ENCODE peak calls at places on chromosome 11, in seven cellular contexts. A, Y, F, M, T, I and C are unnamed samples.

GRCh38 chr11:19242184-19242932 is 1.6 kb upstream of the E2F8 start:
- DNase-seq in M (no peak), F (no peak), T (no peak), Y (no peak), I (no peak), A (no peak), C (no peak)

GRCh38 chr11:117861151-117862018 is 15.1 kb downstream of the FXYD6 start:
- DNase-seq in M (no peak), A (no peak), T (no peak), F (no peak), I (no peak), Y (no peak), C (no peak)

GRCh38 chr11:100930185-100930778 is 199.3 kb downstream of the PGR start:
- DNase-seq in I (no peak), A (peak), M (no peak), T (peak), Y (no peak), F (no peak), C (peak)

GRCh38 chr11:299081-299891 is at the start of gene IFITM5:
- DNase-seq in F (no peak), M (no peak), T (no peak), I (peak), A (no peak), Y (no peak), C (no peak)

GRCh38 chr11:8533332-8533731 is 60.7 kb downstream of the STK33 start:
- DNase-seq in A (no peak), F (no peak), M (no peak), T (no peak), Y (no peak), I (no peak), C (peak)

GRCh38 chr11:122343247-122343646 is 227.2 kb upstream of the BLID start:
- DNase-seq in M (no peak), F (peak), A (peak), Y (no peak), I (no peak), T (no peak), C (no peak)

GRCh38 chr11:113974741-113975470 is at the start of gene HTR3A:
- DNase-seq in T (no peak), I (peak), M (no peak), A (peak), Y (peak), F (no peak), C (no peak)

GRCh38 chr11:33672273-33672672 is 28.4 kb downstream of the C11orf91 start:
- DNase-seq in F (no peak), T (no peak), A (no peak), M (no peak), I (no peak), Y (no peak), C (no peak)

GRCh38 chr11:107702109-107702660 is 9.7 kb downstream of the SLN start:
- DNase-seq in Y (no peak), T (no peak), M (no peak), F (no peak), A (no peak), I (no peak), C (no peak)

GRCh38 chr11:44343778-44344424 is 34.0 kb upstream of the ALX4 start:
- DNase-seq in I (no peak), Y (no peak), A (no peak), M (no peak), F (no peak), T (no peak), C (no peak)

GRCh38 chr11:80441821-80442220 is 1001.0 kb upstream of the TENM4 start:
- DNase-seq in T (no peak), M (no peak), Y (no peak), A (no peak), I (no peak), F (no peak), C (no peak)

GRCh38 chr11:8338138-8338537 is 74.5 kb upstream of the LMO1 start:
- DNase-seq in F (no peak), Y (peak), A (peak), T (no peak), I (no peak), M (no peak), C (peak)

GRCh38 chr11:57777969-57778317 is 16.3 kb downstream of the CTNND1 start:
- DNase-seq in A (no peak), T (no peak), Y (no peak), I (no peak), F (no peak), M (no peak), C (no peak)

GRCh38 chr11:2109541-2110019 is 29.6 kb downstream of the IGF2 start:
- DNase-seq in M (no peak), T (no peak), A (no peak), F (no peak), I (peak), Y (no peak), C (no peak)

GRCh38 chr11:78957481-78958245 is 383.0 kb upstream of the NARS2 start:
- DNase-seq in F (no peak), I (no peak), T (no peak), Y (no peak), M (no peak), A (peak), C (no peak)

GRCh38 chr11:7548659-7549283 is 35.0 kb downstream of the PPFIBP2 start:
- DNase-seq in M (no peak), F (no peak), I (no peak), Y (peak), T (no peak), A (no peak), C (peak)

GRCh38 chr11:93784152-93784934 is at the start of gene MED17:
- DNase-seq in A (peak), F (peak), Y (peak), M (peak), I (peak), T (peak), C (peak)

GRCh38 chr11:86360775-86361395 is 13.8 kb upstream of the CCDC81 start:
- DNase-seq in T (peak), I (no peak), F (peak), M (no peak), Y (no peak), A (peak), C (no peak)

GRCh38 chr11:7543302-7543701 is 29.5 kb downstream of the PPFIBP2 start:
- DNase-seq in A (no peak), M (no peak), I (no peak), Y (no peak), F (no peak), T (no peak), C (no peak)

GRCh38 chr11:124174001-124174400 is 9.1 kb upstream of the OR10D3 start:
- DNase-seq in F (no peak), I (no peak), T (no peak), A (peak), M (peak), Y (no peak), C (no peak)

GRCh38 chr11:43825217-43825816 is 55.3 kb upstream of the ALKBH3 start:
- DNase-seq in T (no peak), Y (peak), F (no peak), I (no peak), M (no peak), A (peak), C (no peak)

GRCh38 chr11:33891714-33892327 is at the start of gene LMO2:
- DNase-seq in F (no peak), M (no peak), I (no peak), Y (peak), T (no peak), A (no peak), C (no peak)

GRCh38 chr11:90774727-90775572 is 552.1 kb upstream of the CHORDC1 start:
- DNase-seq in M (no peak), Y (no peak), T (no peak), I (no peak), F (no peak), A (no peak), C (no peak)

GRCh38 chr11:114197799-114198500 is 98.2 kb upstream of the NNMT start:
- DNase-seq in F (peak), Y (peak), T (peak), I (peak), A (peak), M (no peak), C (no peak)

GRCh38 chr11:11422291-11423128 is 69.5 kb upstream of the CSNK2A3 start:
- DNase-seq in A (no peak), M (no peak), F (no peak), I (no peak), Y (no peak), T (no peak), C (no peak)

GRCh38 chr11:47631473-47631872 is 10.9 kb downstream of the MTCH2 start:
- DNase-seq in A (no peak), Y (no peak), I (no peak), T (no peak), F (no peak), M (no peak), C (no peak)

GRCh38 chr11:33399421-33399820 is 142.2 kb downstream of the HIPK3 start:
- DNase-seq in A (no peak), M (no peak), I (no peak), F (no peak), Y (no peak), T (no peak), C (no peak)

DNA sequence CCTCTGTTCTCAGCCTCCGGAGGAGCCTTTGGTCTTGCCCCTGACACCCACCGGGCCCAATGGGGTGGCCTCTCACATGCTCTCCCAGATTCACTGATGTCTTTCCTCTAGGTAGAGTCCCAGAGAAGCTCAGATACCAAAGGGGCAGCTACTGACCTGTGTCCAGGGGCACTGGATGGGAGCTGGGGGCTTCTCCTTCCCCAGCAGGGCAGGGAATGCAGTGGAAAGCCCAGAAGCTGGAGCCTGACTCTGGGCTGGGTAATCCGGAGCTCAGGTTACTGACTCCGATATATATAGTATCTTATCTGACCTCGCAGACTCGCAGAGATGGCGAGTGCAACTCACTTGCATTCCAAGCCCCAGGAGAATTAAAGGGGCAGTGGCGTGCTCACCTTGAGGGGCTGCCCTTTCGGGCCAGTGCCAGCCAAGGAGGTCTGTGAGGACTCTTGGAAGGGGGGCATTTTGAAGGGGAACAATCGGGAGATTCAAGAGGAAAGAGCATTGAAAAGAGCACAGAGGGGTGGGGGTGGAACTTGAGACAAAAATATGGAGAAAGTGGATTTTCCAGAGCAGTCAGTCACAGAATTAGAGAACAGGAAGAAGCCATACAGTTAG is 2.5 kb downstream of the USP2 start:
- DNase-seq in F (no peak), I (peak), Y (no peak), M (no peak), T (no peak), A (no peak), C (no peak)
- H3K4me3 ChIP-seq in F (no peak), I (no peak), Y (no peak), M (no peak), T (no peak), A (no peak), C (no peak)

GRCh38 chr11:17822021-17822781 is 87.6 kb downstream of the KCNC1 start:
- DNase-seq in F (no peak), T (no peak), M (no peak), I (no peak), Y (no peak), A (peak), C (no peak)
- H3K4me3 ChIP-seq in F (no peak), T (no peak), M (no peak), I (no peak), Y (no peak), A (no peak), C (no peak)

DNA sequence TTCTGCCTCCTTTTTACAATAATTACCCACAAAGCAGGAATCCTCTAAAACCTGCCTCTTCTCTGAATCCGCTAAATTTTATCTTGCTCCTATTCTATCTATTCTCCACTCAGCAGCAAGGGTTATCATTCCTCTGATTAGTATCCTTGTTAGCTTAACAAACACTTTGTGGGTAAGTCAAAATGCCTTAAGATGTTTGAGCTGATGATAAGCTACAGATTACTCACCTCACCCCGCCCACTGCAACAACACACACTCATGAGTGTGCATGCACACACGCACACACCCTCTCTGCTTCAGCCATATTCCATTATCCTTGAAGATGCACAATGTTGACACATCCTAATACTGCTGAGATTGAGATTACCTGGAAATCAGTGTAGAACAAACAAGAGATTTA is 130.8 kb downstream of the BBOX1 start:
- DNase-seq in I (no peak), F (no peak), T (no peak), A (peak), Y (no peak), M (no peak), C (no peak)
- H3K4me3 ChIP-seq in I (no peak), F (no peak), T (no peak), A (no peak), Y (no peak), M (no peak), C (no peak)

GRCh38 chr11:62535802-62536201 is 10.8 kb downstream of the AHNAK start:
- DNase-seq in A (no peak), F (no peak), M (peak), T (no peak), I (no peak), Y (no peak), C (no peak)

GRCh38 chr11:62540804-62541671 is 5.6 kb downstream of the AHNAK start:
- DNase-seq in Y (no peak), T (no peak), I (no peak), M (no peak), A (no peak), F (no peak), C (peak)

GRCh38 chr11:62539238-62539925 is 7.2 kb downstream of the AHNAK start:
- DNase-seq in Y (peak), I (peak), T (peak), F (peak), A (peak), M (peak), C (no peak)

GRCh38 chr11:62536301-62536957 is 10.2 kb downstream of the AHNAK start:
- DNase-seq in T (no peak), F (no peak), M (no peak), A (no peak), I (no peak), Y (no peak), C (no peak)

DNA sequence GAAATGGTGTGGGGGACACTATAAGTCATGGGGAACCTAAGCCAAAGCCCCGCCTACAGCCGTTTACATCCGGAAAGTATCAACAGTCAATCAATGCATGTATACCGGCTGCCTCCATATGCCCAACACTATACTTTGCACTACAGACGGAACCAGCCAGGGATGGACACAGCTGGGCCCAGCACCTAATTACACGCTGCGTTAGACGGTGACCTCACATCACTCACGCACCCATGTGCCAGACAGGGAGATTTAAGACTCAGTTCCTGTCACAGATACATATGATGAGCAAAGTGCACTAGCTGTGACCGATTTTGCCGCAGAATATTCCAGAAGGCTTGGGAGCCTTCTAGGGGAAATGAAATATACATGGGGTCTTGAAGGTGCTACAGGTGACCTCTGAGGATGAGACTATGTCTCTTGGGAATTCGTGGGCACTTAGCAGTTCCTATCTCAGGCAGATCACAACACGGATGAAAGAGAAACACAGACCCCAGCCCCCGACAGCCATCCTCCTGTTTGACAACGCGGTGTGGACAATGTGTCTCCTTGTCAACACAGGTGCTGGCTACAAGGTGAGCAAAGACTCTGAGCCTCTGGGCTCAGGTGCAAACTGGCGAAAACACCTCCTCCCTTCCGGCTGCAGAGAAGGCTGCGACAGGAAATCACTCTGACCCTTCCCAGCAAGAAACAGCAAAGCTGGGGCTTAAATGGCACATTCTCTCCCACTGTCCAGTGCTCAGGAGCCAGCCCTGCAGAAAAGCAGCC is 8.0 kb downstream of the AHNAK start:
- DNase-seq in F (no peak), Y (no peak), I (no peak), A (no peak), T (no peak), M (no peak), C (no peak)
- H3K4me3 ChIP-seq in F (peak), Y (no peak), I (no peak), A (peak), T (peak), M (no peak), C (no peak)

GRCh38 chr11:96241351-96241841 is 101.6 kb downstream of the MAML2 start:
- DNase-seq in Y (no peak), T (no peak), M (no peak), I (no peak), F (no peak), A (no peak), C (no peak)
- H3K4me3 ChIP-seq in Y (no peak), T (no peak), M (no peak), I (no peak), F (no peak), A (no peak), C (no peak)

GRCh38 chr11:35618497-35619029 is 303 bp downstream of the FJX1 start:
- DNase-seq in M (peak), T (no peak), F (no peak), I (no peak), A (no peak), Y (peak), C (peak)
- H3K4me3 ChIP-seq in M (peak), T (peak), F (peak), I (no peak), A (peak), Y (peak), C (peak)

DNA sequence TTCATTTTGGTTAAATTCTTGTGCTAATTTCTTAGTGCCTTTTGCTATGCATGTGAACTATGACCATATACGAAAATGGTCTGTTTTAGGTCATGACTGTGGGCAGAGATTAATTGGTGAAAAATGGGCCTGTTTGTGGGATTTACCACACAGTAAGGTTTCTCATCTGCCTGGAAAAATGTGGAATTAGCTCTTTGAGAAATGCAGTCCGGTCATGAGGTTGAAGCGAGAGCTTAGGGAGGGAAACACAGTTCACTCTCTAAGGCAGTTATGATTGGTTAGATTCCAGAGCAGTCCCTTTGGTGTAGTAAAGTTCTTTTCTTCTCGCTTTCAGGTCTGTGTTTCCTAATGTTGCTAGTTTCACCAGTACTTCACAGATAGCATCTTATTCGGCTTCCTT is 1.2 kb upstream of the PDE3B start:
- DNase-seq in T (no peak), I (no peak), Y (no peak), M (no peak), A (no peak), F (no peak), C (no peak)
- H3K4me3 ChIP-seq in T (peak), I (no peak), Y (no peak), M (no peak), A (no peak), F (no peak), C (no peak)

GRCh38 chr11:45477588-45477987 is 187.8 kb downstream of the CHST1 start:
- DNase-seq in Y (no peak), M (no peak), T (no peak), A (no peak), I (no peak), F (no peak), C (no peak)
- H3K4me3 ChIP-seq in Y (no peak), M (no peak), T (no peak), A (no peak), I (no peak), F (no peak), C (no peak)

GRCh38 chr11:134801526-134801925 is 389.5 kb upstream of the B3GAT1 start:
- DNase-seq in I (no peak), A (no peak), T (no peak), F (no peak), M (no peak), Y (no peak), C (no peak)

GRCh38 chr11:134800130-134800529 is 388.1 kb upstream of the B3GAT1 start:
- DNase-seq in T (no peak), M (no peak), Y (no peak), F (no peak), A (no peak), I (no peak), C (no peak)

GRCh38 chr11:134800826-134801225 is 388.8 kb upstream of the B3GAT1 start:
- DNase-seq in T (no peak), A (no peak), F (no peak), M (no peak), I (no peak), Y (no peak), C (no peak)

GRCh38 chr11:134802598-134802997 is 390.6 kb upstream of the B3GAT1 start:
- DNase-seq in I (no peak), A (no peak), Y (no peak), F (no peak), M (no peak), T (no peak), C (no peak)

DNA sequence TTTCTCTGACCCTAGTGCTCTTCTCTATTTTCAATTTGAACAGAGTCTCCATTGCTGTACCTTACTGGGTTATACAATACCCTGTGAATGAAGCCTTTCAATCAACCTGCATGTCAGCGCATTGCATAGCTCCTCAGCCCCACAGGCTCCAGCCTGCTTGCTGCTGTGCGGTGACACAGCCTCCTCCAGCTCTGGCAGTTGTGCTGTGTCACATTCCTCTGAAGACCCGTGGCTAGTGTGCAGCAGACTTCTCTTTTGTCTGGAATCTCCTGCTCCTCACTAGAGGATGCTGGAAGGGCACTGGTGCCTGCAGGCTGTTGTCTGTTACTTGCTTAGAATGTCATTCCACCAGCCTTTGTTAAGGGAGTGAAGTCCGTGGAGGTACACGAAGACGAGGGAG is 390.1 kb upstream of the B3GAT1 start:
- DNase-seq in Y (no peak), A (no peak), T (no peak), I (no peak), M (no peak), F (no peak), C (no peak)
- H3K4me3 ChIP-seq in Y (no peak), A (no peak), T (no peak), I (no peak), M (no peak), F (no peak), C (no peak)

GRCh38 chr11:119015054-119015611 is 3.0 kb downstream of the RPS25 start:
- DNase-seq in F (no peak), I (no peak), T (no peak), M (no peak), A (no peak), Y (no peak), C (no peak)
- H3K4me3 ChIP-seq in F (no peak), I (no peak), T (no peak), M (no peak), A (no peak), Y (no peak), C (no peak)